ENCODE peak calls at places on chromosomes 6 and 20, in eight cellular contexts. I is spleen; X is aorta; U is NT2/D1; Q is uterus; C is sigmoid colon; T is naive thymus-derived CD4-positive, alpha-beta T cell; H is adrenal gland. F is an unnamed sample.

GRCh38 chr20:42775037-42775436 is 414.7 kb downstream of the PTPRT start:
- DNase-seq in Q (no peak), U (no peak), C (no peak), H (no peak), T (no peak), X (no peak), I (no peak), F (peak; percentile 57)

GRCh38 chr6:18501313-18502013 is 114.3 kb downstream of the RNF144B start:
- DNase-seq in I (peak; percentile 82), T (no peak), C (peak; percentile 71), X (peak; percentile 86), Q (no peak), H (peak; percentile 61), U (no peak), F (no peak)

GRCh38 chr20:11451793-11452291 is 465.9 kb upstream of the BTBD3 start:
- DNase-seq in X (no peak), T (no peak), C (peak; percentile 73), Q (peak; percentile 34), I (no peak), H (no peak), U (no peak), F (no peak)

GRCh38 chr6:161128680-161129196 is 137.2 kb downstream of the MAP3K4 start:
- DNase-seq in U (no peak), Q (no peak), C (no peak), T (no peak), H (no peak), I (no peak), X (no peak), F (no peak)

GRCh38 chr20:17576215-17576614 is 6.3 kb downstream of the DSTN start:
- DNase-seq in C (no peak), U (no peak), I (no peak), Q (no peak), X (no peak), T (no peak), H (no peak), F (no peak)

GRCh38 chr20:31684153-31685003 is 38.3 kb downstream of the BCL2L1 start:
- DNase-seq in Q (no peak), X (no peak), C (no peak), T (no peak), U (no peak), H (no peak), I (peak; percentile 53), F (peak; percentile 77)

GRCh38 chr6:67680297-67680932 is 954.7 kb upstream of the ADGRB3 start:
- DNase-seq in I (no peak), U (no peak), H (no peak), X (no peak), Q (no peak), C (no peak), T (no peak), F (no peak)

GRCh38 chr6:128567029-128567428 is 46.6 kb upstream of the PTPRK start:
- DNase-seq in H (no peak), Q (no peak), U (no peak), T (no peak), X (no peak), C (no peak), I (no peak), F (no peak)

GRCh38 chr20:40807771-40808170 is 118.7 kb upstream of the MAFB start:
- DNase-seq in Q (no peak), I (no peak), C (no peak), U (no peak), X (no peak), T (no peak), H (no peak), F (no peak)

GRCh38 chr6:152859225-152859624 is 108.6 kb downstream of the VIP start:
- DNase-seq in I (no peak), X (no peak), U (no peak), C (no peak), H (no peak), Q (no peak), T (no peak), F (no peak)

GRCh38 chr6:138970856-138971425 is 17.1 kb downstream of the REPS1 start:
- DNase-seq in U (no peak), H (peak; percentile 59), C (no peak), Q (no peak), X (no peak), I (no peak), T (no peak), F (no peak)

DNA sequence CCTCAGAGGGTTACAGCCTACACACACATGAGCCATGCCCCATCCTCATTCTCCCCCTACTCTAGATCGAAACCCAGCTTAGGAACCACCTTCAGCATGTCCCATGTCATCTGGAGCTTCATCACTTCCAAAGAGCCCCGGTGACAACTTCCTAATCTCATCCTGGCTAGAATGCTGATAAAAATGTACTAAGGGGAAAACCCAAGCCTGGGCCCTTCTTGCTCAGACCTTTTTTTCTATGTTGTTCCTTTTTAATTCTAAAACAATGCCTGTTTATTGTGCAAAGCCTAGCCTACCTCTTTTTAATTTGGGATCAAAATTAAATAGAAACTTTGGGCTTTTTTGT is 44.1 kb upstream of the NT5E start:
- DNase-seq in H (no peak), I (no peak), U (no peak), C (no peak), X (no peak), Q (no peak), T (no peak), F (no peak)
- H3K4me1 ChIP-seq in H (no peaks in the 10 kb centered on the region), I (no peaks in the 10 kb centered on the region), U (peaks cover 2% of the 10 kb centered on the region), C (no peaks in the 10 kb centered on the region), X (peaks cover 3% of the 10 kb centered on the region), Q (no peaks in the 10 kb centered on the region), T (no peaks in the 10 kb centered on the region), F (peaks cover 17% of the 10 kb centered on the region)

GRCh38 chr6:15249371-15250019 is 3.6 kb downstream of the JARID2 start:
- DNase-seq in U (no peak), Q (no peak), H (no peak), I (peak; percentile 40), C (no peak), T (no peak), X (no peak), F (no peak)
- H3K4me1 ChIP-seq in U (no peaks in the 10 kb centered on the region), Q (no peaks in the 10 kb centered on the region), H (peaks cover 33% of the 10 kb centered on the region), I (peaks cover 43% of the 10 kb centered on the region), C (no peaks in the 10 kb centered on the region), T (peaks cover 40% of the 10 kb centered on the region), X (no peaks in the 10 kb centered on the region), F (peaks cover 58% of the 10 kb centered on the region)

GRCh38 chr6:125944434-125944816 is 12.1 kb upstream of the HINT3 start:
- DNase-seq in I (no peak), Q (peak; percentile 46), H (peak; percentile 87), U (no peak), C (peak; percentile 82), X (peak; percentile 86), T (no peak), F (no peak)
- H3K4me1 ChIP-seq in I (peaks cover 8% of the 10 kb centered on the region), Q (no peaks in the 10 kb centered on the region), H (peaks cover 66% of the 10 kb centered on the region), U (no peaks in the 10 kb centered on the region), C (no peaks in the 10 kb centered on the region), X (peaks cover 3% of the 10 kb centered on the region), T (no peaks in the 10 kb centered on the region), F (peaks cover 10% of the 10 kb centered on the region)

GRCh38 chr20:57275334-57275733 is 8.9 kb upstream of the BMP7 start:
- DNase-seq in H (no peak), U (no peak), I (no peak), X (no peak), C (no peak), T (no peak), Q (no peak), F (no peak)

GRCh38 chr20:57278457-57278856 is 12.0 kb upstream of the BMP7 start:
- DNase-seq in T (no peak), X (no peak), H (no peak), Q (no peak), I (no peak), U (no peak), C (no peak), F (no peak)

GRCh38 chr20:57276221-57276620 is 9.8 kb upstream of the BMP7 start:
- DNase-seq in X (no peak), T (no peak), U (no peak), I (no peak), H (no peak), C (no peak), Q (no peak), F (no peak)

GRCh38 chr20:57275813-57276212 is 9.4 kb upstream of the BMP7 start:
- DNase-seq in T (no peak), I (no peak), H (no peak), U (no peak), Q (no peak), C (no peak), X (no peak), F (no peak)

DNA sequence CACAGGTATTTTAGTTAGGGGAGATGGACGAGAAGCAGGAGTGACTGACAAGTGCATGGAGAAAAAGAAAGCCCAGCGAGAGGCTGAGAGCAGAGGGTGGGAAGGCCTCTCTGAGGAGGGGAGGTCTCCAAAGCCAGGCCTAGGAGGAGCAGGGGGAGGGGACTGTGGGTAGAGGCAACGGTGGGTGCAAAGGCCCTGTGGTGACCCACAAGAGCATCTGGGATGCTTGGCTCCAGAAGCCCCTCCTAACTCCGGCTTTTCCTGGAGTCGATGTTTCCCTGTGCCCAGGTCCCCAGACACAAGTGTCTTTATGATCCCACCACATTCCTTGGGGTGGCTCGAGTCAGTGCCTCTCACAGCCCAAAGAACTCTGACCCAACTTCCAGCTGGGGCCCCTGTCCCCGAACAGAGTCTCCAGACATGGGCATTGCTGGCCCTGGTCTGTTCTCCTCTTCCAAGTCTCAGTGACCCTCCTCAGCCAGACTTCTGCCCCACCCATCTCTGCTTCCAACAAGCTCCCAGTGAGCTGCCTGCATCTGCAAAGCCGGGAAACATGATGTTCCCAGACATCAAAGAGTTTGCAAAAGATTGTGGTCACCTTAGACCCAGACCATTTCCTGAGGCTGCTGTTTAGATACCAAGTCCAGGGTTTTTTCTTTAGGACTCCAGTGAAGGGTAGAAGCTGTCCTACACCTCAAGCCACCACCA is 11.1 kb upstream of the BMP7 start:
- DNase-seq in H (no peak), I (no peak), T (no peak), X (no peak), C (no peak), U (no peak), Q (no peak), F (no peak)
- H3K4me1 ChIP-seq in H (no peaks in the 10 kb centered on the region), I (no peaks in the 10 kb centered on the region), T (no peaks in the 10 kb centered on the region), X (no peaks in the 10 kb centered on the region), C (no peaks in the 10 kb centered on the region), U (peaks cover 4% of the 10 kb centered on the region), Q (no peaks in the 10 kb centered on the region), F (peaks cover 34% of the 10 kb centered on the region)

GRCh38 chr20:48892049-48892470 is 29.5 kb upstream of the ARFGEF2 start:
- DNase-seq in C (no peak), T (no peak), H (no peak), X (no peak), Q (no peak), I (no peak), U (no peak), F (no peak)

GRCh38 chr20:48893374-48893773 is 28.1 kb upstream of the ARFGEF2 start:
- DNase-seq in I (no peak), U (no peak), C (no peak), T (no peak), Q (no peak), H (no peak), X (no peak), F (no peak)

GRCh38 chr20:48889155-48889790 is 32.2 kb upstream of the ARFGEF2 start:
- DNase-seq in Q (no peak), X (no peak), C (no peak), H (no peak), T (no peak), U (no peak), I (no peak), F (no peak)

GRCh38 chr20:48892849-48893352 is 28.6 kb upstream of the ARFGEF2 start:
- DNase-seq in X (no peak), T (no peak), I (no peak), C (no peak), U (no peak), H (no peak), Q (no peak), F (no peak)

GRCh38 chr20:48891235-48892048 is 30.1 kb upstream of the ARFGEF2 start:
- DNase-seq in C (no peak), Q (no peak), T (no peak), U (no peak), H (no peak), X (no peak), I (no peak), F (no peak)
- H3K4me1 ChIP-seq in C (no peaks in the 10 kb centered on the region), Q (no peaks in the 10 kb centered on the region), T (no peaks in the 10 kb centered on the region), U (no peaks in the 10 kb centered on the region), H (no peaks in the 10 kb centered on the region), X (no peaks in the 10 kb centered on the region), I (no peaks in the 10 kb centered on the region), F (peaks cover 2% of the 10 kb centered on the region)